ENCODE peak calls at places on chromosomes 3 and 15, in six cellular contexts. O is SK-N-SH, L is K562, E is HepG2, J is H1, A is GM12878. V is an unnamed sample.

GRCh38 chr3:42699511-42699971 is 3.1 kb downstream of the HHATL start:
- DNase-seq in L (no peak), J (peak; percentile 42), A (no peak), E (no peak), O (peak; percentile 27), V (no peak)

GRCh38 chr15:69926011-69926410 is 171.7 kb downstream of the TLE3 start:
- DNase-seq in O (no peak), J (no peak), E (no peak), L (no peak), A (no peak), V (no peak)

GRCh38 chr15:41969851-41970431 is 2.4 kb downstream of the EHD4 start:
- DNase-seq in A (peak; percentile 88), E (no peak), O (no peak), J (peak; percentile 37), L (no peak), V (peak; percentile 23)

GRCh38 chr15:64521726-64522164 is 61.4 kb downstream of the ZNF609 start:
- DNase-seq in A (no peak), O (peak; percentile 61), L (no peak), J (no peak), E (peak; percentile 78), V (peak; percentile 31)

GRCh38 chr3:107198522-107199271 is 178.5 kb upstream of the CCDC54 start:
- DNase-seq in E (no peak), J (no peak), O (no peak), A (no peak), L (no peak), V (no peak)

GRCh38 chr3:133269393-133269792 is 130.5 kb upstream of the BFSP2 start:
- DNase-seq in L (no peak), J (no peak), E (no peak), A (no peak), O (no peak), V (no peak)

GRCh38 chr3:159711560-159712333 is 276.9 kb upstream of the IL12A start:
- DNase-seq in L (no peak), J (no peak), E (no peak), O (peak; percentile 16), A (no peak), V (no peak)

GRCh38 chr3:52742418-52743041 is 28.2 kb downstream of the NEK4 start:
- DNase-seq in J (no peak), A (peak; percentile 15), E (peak; percentile 44), O (peak; percentile 41), L (peak; percentile 16), V (peak; percentile 23)

GRCh38 chr15:78454992-78455391 is 17.0 kb downstream of the IREB2 start:
- DNase-seq in A (peak; percentile 40), J (no peak), L (no peak), O (no peak), E (no peak), V (peak; percentile 82)

GRCh38 chr3:155604126-155604525 is 140.7 kb downstream of the PLCH1 start:
- DNase-seq in L (no peak), J (no peak), O (no peak), A (no peak), E (no peak), V (no peak)

GRCh38 chr3:160921020-160921635 is 165.1 kb downstream of the PPM1L start:
- DNase-seq in E (peak; percentile 30), O (peak; percentile 58), J (no peak), A (no peak), L (peak; percentile 39), V (no peak)

GRCh38 chr15:31522056-31522455 is 195.4 kb downstream of the KLF13 start:
- DNase-seq in O (no peak), A (no peak), L (no peak), J (no peak), E (no peak), V (no peak)

GRCh38 chr3:119352863-119353527 is 58.8 kb downstream of the ARHGAP31 start:
- DNase-seq in E (peak; percentile 43), A (no peak), L (no peak), O (no peak), J (no peak), V (peak; percentile 32)

GRCh38 chr3:38516669-38517068 is 20.5 kb downstream of the EXOG start:
- DNase-seq in E (no peak), A (no peak), J (no peak), O (no peak), L (no peak), V (no peak)

GRCh38 chr3:58161435-58162398 is 49.1 kb downstream of the DNASE1L3 start:
- DNase-seq in J (no peak), O (no peak), L (peak; percentile 70), A (no peak), E (no peak), V (no peak)

GRCh38 chr3:25045291-25045690 is 382.8 kb upstream of the RARB start:
- DNase-seq in J (no peak), E (no peak), A (no peak), O (no peak), L (no peak), V (no peak)

GRCh38 chr15:91478717-91479191 is 374.8 kb upstream of the SLCO3A1 start:
- DNase-seq in E (no peak), L (peak; percentile 55), J (no peak), O (no peak), A (no peak), V (no peak)

GRCh38 chr3:51932471-51933370 is 9.0 kb downstream of the RRP9 start:
- DNase-seq in A (no peak), E (no peak), L (no peak), O (no peak), J (peak; percentile 37), V (no peak)

GRCh38 chr3:139227165-139227564 is 116.7 kb upstream of the MRPS22 start:
- DNase-seq in O (no peak), J (no peak), E (no peak), L (no peak), A (no peak), V (no peak)

GRCh38 chr3:139934557-139935070 is 371 bp upstream of the CLSTN2 start:
- DNase-seq in L (no peak), A (no peak), J (peak; percentile 87), O (peak; percentile 89), E (no peak), V (no peak)

GRCh38 chr15:50764331-50765201 is 940 bp downstream of the SPPL2A start:
- DNase-seq in J (no peak), L (no peak), O (peak; percentile 23), E (no peak), A (peak; percentile 43), V (no peak)

GRCh38 chr15:101445562-101446526 is 43.7 kb downstream of the PCSK6 start:
- DNase-seq in J (no peak), O (no peak), E (peak; percentile 87), A (no peak), L (no peak), V (peak; percentile 39)

GRCh38 chr15:60652870-60653269 is 173.9 kb upstream of the ICE2 start:
- DNase-seq in L (no peak), E (no peak), A (no peak), J (no peak), O (no peak), V (no peak)

GRCh38 chr15:74608776-74609175 is 6.9 kb upstream of the CLK3 start:
- DNase-seq in O (no peak), E (no peak), A (no peak), J (no peak), L (no peak), V (no peak)

GRCh38 chr3:14769531-14770325 is 49.0 kb upstream of the FGD5 start:
- DNase-seq in E (no peak), O (peak; percentile 11), A (no peak), J (peak; percentile 35), L (no peak), V (no peak)

GRCh38 chr3:102163039-102163817 is 271.6 kb upstream of the ZPLD1 start:
- DNase-seq in O (peak; percentile 42), L (no peak), A (no peak), J (no peak), E (no peak), V (no peak)

GRCh38 chr3:89179355-89179997 is 72.1 kb downstream of the EPHA3 start:
- DNase-seq in L (no peak), O (no peak), J (no peak), A (peak; percentile 16), E (no peak), V (no peak)

GRCh38 chr15:40821195-40821594 is 7.3 kb downstream of the PPP1R14D start:
- DNase-seq in O (no peak), E (no peak), A (no peak), L (no peak), J (no peak), V (no peak)

GRCh38 chr3:141229132-141229531 is 2.5 kb upstream of the PXYLP1 start:
- DNase-seq in A (no peak), J (no peak), L (no peak), O (peak; percentile 41), E (no peak), V (no peak)

GRCh38 chr15:38893920-38894259 is 329.3 kb upstream of the RASGRP1 start:
- DNase-seq in L (no peak), E (no peak), O (no peak), J (no peak), A (no peak), V (no peak)
- H3K27ac ChIP-seq in L (no peak overlapping the region), E (no peak overlapping the region), O (peak overlapping the region; percentile 99), J (no peak overlapping the region), A (no peak overlapping the region), V (no peak overlapping the region)

GRCh38 chr3:12948891-12949711 is 107.7 kb upstream of the RPL32 start:
- DNase-seq in E (no peak), O (no peak), J (no peak), L (no peak), A (no peak), V (peak; percentile 68)
- TF ChIP-seq CTCF in E (no peak), O (no peak), J (peak; percentile 9), L (peak; percentile 9), A (peak; percentile 15), V (no peak)

GRCh38 chr3:182631183-182632076 is 161.9 kb upstream of the ATP11B start:
- DNase-seq in J (no peak), L (no peak), E (no peak), O (no peak), A (no peak), V (no peak)

GRCh38 chr3:182632077-182632393 is 161.3 kb upstream of the ATP11B start:
- DNase-seq in O (no peak), L (no peak), E (no peak), J (no peak), A (no peak), V (no peak)

GRCh38 chr3:182626484-182627467 is 166.5 kb upstream of the ATP11B start:
- DNase-seq in J (no peak), A (no peak), L (no peak), E (no peak), O (no peak), V (no peak)

GRCh38 chr3:182628531-182628930 is 164.8 kb upstream of the ATP11B start:
- DNase-seq in O (no peak), A (no peak), J (no peak), E (no peak), L (no peak), V (no peak)

GRCh38 chr3:182629521-182629920 is 163.8 kb upstream of the ATP11B start:
- DNase-seq in E (no peak), A (no peak), L (no peak), J (no peak), O (no peak), V (no peak)
- TF ChIP-seq GABPA in E (no peak), A (no peak), L (no peak), J (no peak), O (no peak), V (no peak)

DNA sequence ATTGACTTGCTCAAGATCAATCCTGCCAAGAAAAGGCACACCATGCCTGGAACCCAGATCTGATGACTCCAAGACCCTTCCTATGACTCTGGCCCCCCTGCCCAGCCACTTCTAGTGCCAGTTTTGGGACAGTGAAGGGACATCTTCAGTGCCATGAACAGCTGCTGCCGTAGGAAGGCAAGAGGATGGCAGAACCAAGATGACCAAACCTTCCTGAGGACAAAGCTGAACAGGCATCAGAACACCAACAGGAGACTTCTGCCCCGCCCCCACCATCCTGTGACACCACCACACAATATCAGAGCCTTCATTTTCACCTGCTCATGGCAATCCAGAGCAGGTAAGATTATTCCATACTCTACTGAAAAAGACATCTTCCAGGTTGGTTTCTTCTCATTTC is 33.0 kb downstream of the ZNF445 start:
- DNase-seq in A (no peak), O (no peak), J (no peak), L (no peak), E (no peak), V (no peak)
- H3K27ac ChIP-seq in A (no peak overlapping the region), O (no peak overlapping the region), J (no peak overlapping the region), L (no peak overlapping the region), E (no peak overlapping the region), V (no peak overlapping the region)